ENCODE peak calls at places on chromosomes 5 and 9, in five cellular contexts. One of them, this sample, is unnamed.

GRCh38 chr5:143657814-143658395 is 154.1 kb upstream of the HMHB1 start:
- DNase-seq in GM23248: no peak
- DNase-seq in uterus: no peak
- DNase-seq in effector memory CD4-positive, alpha-beta T cell: no peak
- DNase-seq in CD8-positive, alpha-beta memory T cell: no peak
- DNase-seq in this sample: no peak

GRCh38 chr9:114433086-114433485 is 45.3 kb upstream of the AKNA start:
- DNase-seq in GM23248: no peak
- DNase-seq in uterus: no peak
- DNase-seq in effector memory CD4-positive, alpha-beta T cell: no peak
- DNase-seq in CD8-positive, alpha-beta memory T cell: no peak
- DNase-seq in this sample: no peak

GRCh38 chr9:7910426-7911015 is 110.9 kb upstream of the DMAC1 start:
- DNase-seq in GM23248: no peak
- DNase-seq in uterus: no peak
- DNase-seq in effector memory CD4-positive, alpha-beta T cell: no peak
- DNase-seq in CD8-positive, alpha-beta memory T cell: no peak
- DNase-seq in this sample: no peak

GRCh38 chr9:5629312-5630037 is 568 bp downstream of the RIC1 start:
- DNase-seq in GM23248: peak; percentile 73
- DNase-seq in uterus: no peak
- DNase-seq in effector memory CD4-positive, alpha-beta T cell: peak; percentile 36
- DNase-seq in CD8-positive, alpha-beta memory T cell: peak; percentile 62
- DNase-seq in this sample: peak; percentile 34

GRCh38 chr9:129547869-129548570 is 72.9 kb downstream of the C9orf50 start:
- DNase-seq in GM23248: peak; percentile 40
- DNase-seq in uterus: no peak
- DNase-seq in effector memory CD4-positive, alpha-beta T cell: no peak
- DNase-seq in CD8-positive, alpha-beta memory T cell: no peak
- DNase-seq in this sample: no peak

GRCh38 chr5:179858241-179858585 is 404 bp downstream of the MRNIP start:
- DNase-seq in GM23248: peak; percentile 68
- DNase-seq in uterus: no peak
- DNase-seq in effector memory CD4-positive, alpha-beta T cell: peak; percentile 16
- DNase-seq in CD8-positive, alpha-beta memory T cell: peak; percentile 72
- DNase-seq in this sample: peak; percentile 31

GRCh38 chr5:134133995-134134541 is 19.6 kb downstream of the TCF7 start:
- DNase-seq in GM23248: no peak
- DNase-seq in uterus: peak; percentile 11
- DNase-seq in effector memory CD4-positive, alpha-beta T cell: no peak
- DNase-seq in CD8-positive, alpha-beta memory T cell: peak; percentile 34
- DNase-seq in this sample: peak; percentile 4

GRCh38 chr5:104942735-104943134 is 1380.1 kb upstream of the NUDT12 start:
- DNase-seq in GM23248: no peak
- DNase-seq in uterus: no peak
- DNase-seq in effector memory CD4-positive, alpha-beta T cell: no peak
- DNase-seq in CD8-positive, alpha-beta memory T cell: no peak
- DNase-seq in this sample: no peak

GRCh38 chr5:62152394-62153123 is 153.4 kb upstream of the KIF2A start:
- DNase-seq in GM23248: no peak
- DNase-seq in uterus: no peak
- DNase-seq in effector memory CD4-positive, alpha-beta T cell: no peak
- DNase-seq in CD8-positive, alpha-beta memory T cell: no peak
- DNase-seq in this sample: no peak

GRCh38 chr5:133113331-133114061 is 61.7 kb downstream of the HSPA4 start:
- DNase-seq in GM23248: peak; percentile 63
- DNase-seq in uterus: no peak
- DNase-seq in effector memory CD4-positive, alpha-beta T cell: no peak
- DNase-seq in CD8-positive, alpha-beta memory T cell: no peak
- DNase-seq in this sample: no peak

GRCh38 chr5:179731791-179732411 is 721 bp upstream of the MAML1 start:
- DNase-seq in GM23248: peak; percentile 94
- DNase-seq in uterus: peak; percentile 31
- DNase-seq in effector memory CD4-positive, alpha-beta T cell: peak; percentile 2
- DNase-seq in CD8-positive, alpha-beta memory T cell: peak; percentile 50
- DNase-seq in this sample: no peak

GRCh38 chr5:38681024-38681805 is 124.8 kb upstream of the LIFR start:
- DNase-seq in GM23248: no peak
- DNase-seq in uterus: no peak
- DNase-seq in effector memory CD4-positive, alpha-beta T cell: no peak
- DNase-seq in CD8-positive, alpha-beta memory T cell: no peak
- DNase-seq in this sample: no peak
- H3K4me3 ChIP-seq in GM23248: no peak overlapping the region
- H3K4me3 ChIP-seq in uterus: no peak overlapping the region
- H3K4me3 ChIP-seq in effector memory CD4-positive, alpha-beta T cell: no peak overlapping the region
- H3K4me3 ChIP-seq in CD8-positive, alpha-beta memory T cell: no peak overlapping the region
- H3K4me3 ChIP-seq in this sample: no peak overlapping the region

GRCh38 chr5:141603912-141604311 is 14.9 kb downstream of the DIAPH1 start:
- DNase-seq in GM23248: no peak
- DNase-seq in uterus: no peak
- DNase-seq in effector memory CD4-positive, alpha-beta T cell: no peak
- DNase-seq in CD8-positive, alpha-beta memory T cell: no peak
- DNase-seq in this sample: no peak

GRCh38 chr5:141596867-141597266 is 21.9 kb downstream of the DIAPH1 start:
- DNase-seq in GM23248: no peak
- DNase-seq in uterus: no peak
- DNase-seq in effector memory CD4-positive, alpha-beta T cell: no peak
- DNase-seq in CD8-positive, alpha-beta memory T cell: no peak
- DNase-seq in this sample: no peak

GRCh38 chr5:141597394-141597793 is 21.4 kb downstream of the DIAPH1 start:
- DNase-seq in GM23248: no peak
- DNase-seq in uterus: no peak
- DNase-seq in effector memory CD4-positive, alpha-beta T cell: no peak
- DNase-seq in CD8-positive, alpha-beta memory T cell: no peak
- DNase-seq in this sample: no peak

GRCh38 chr5:141597814-141598213 is 21.0 kb downstream of the DIAPH1 start:
- DNase-seq in GM23248: no peak
- DNase-seq in uterus: no peak
- DNase-seq in effector memory CD4-positive, alpha-beta T cell: no peak
- DNase-seq in CD8-positive, alpha-beta memory T cell: no peak
- DNase-seq in this sample: no peak

GRCh38 chr5:141598389-141599360 is 20.1 kb downstream of the DIAPH1 start:
- DNase-seq in GM23248: peak; percentile 77
- DNase-seq in uterus: no peak
- DNase-seq in effector memory CD4-positive, alpha-beta T cell: no peak
- DNase-seq in CD8-positive, alpha-beta memory T cell: no peak
- DNase-seq in this sample: no peak
- H3K4me1 ChIP-seq in GM23248: peaks cover 24% of the 10 kb centered on the region
- H3K4me1 ChIP-seq in uterus: no peaks in the 10 kb centered on the region
- H3K4me1 ChIP-seq in effector memory CD4-positive, alpha-beta T cell: peaks cover 51% of the 10 kb centered on the region
- H3K4me1 ChIP-seq in CD8-positive, alpha-beta memory T cell: peaks cover 69% of the 10 kb centered on the region
- H3K4me1 ChIP-seq in this sample: no peaks in the 10 kb centered on the region

DNA sequence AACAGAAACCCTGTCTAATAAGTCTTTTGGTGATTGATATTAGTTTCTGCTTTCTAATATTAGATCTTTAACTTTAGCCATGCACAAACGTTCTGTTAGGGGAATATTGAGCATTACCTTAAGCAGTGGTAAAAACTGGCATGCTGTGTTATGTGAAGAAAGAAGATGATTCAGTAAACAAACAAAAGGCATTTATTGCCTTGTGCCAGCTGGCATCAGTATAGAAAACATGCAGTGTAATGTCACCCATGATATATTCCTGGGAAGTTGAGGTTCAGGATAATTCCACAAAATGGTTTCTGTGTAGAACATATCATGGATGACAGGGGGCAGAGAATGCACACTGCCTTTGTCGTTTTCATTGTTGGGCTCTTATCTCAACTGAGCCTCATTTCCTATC is 24.3 kb downstream of the LRRTM2 start:
- DNase-seq in GM23248: peak; percentile 72
- DNase-seq in uterus: no peak
- DNase-seq in effector memory CD4-positive, alpha-beta T cell: no peak
- DNase-seq in CD8-positive, alpha-beta memory T cell: no peak
- DNase-seq in this sample: no peak
- H3K27ac ChIP-seq in GM23248: no peak overlapping the region
- H3K27ac ChIP-seq in uterus: no peak overlapping the region
- H3K27ac ChIP-seq in effector memory CD4-positive, alpha-beta T cell: no peak overlapping the region
- H3K27ac ChIP-seq in CD8-positive, alpha-beta memory T cell: no peak overlapping the region
- H3K27ac ChIP-seq in this sample: no peak overlapping the region

GRCh38 chr9:34809504-34810186 is 99.7 kb upstream of the CCL21 start:
- DNase-seq in GM23248: peak; percentile 42
- DNase-seq in uterus: no peak
- DNase-seq in effector memory CD4-positive, alpha-beta T cell: no peak
- DNase-seq in CD8-positive, alpha-beta memory T cell: no peak
- DNase-seq in this sample: no peak
- H3K4me3 ChIP-seq in GM23248: no peak overlapping the region
- H3K4me3 ChIP-seq in uterus: no peak overlapping the region
- H3K4me3 ChIP-seq in effector memory CD4-positive, alpha-beta T cell: no peak overlapping the region
- H3K4me3 ChIP-seq in CD8-positive, alpha-beta memory T cell: no peak overlapping the region
- H3K4me3 ChIP-seq in this sample: no peak overlapping the region

DNA sequence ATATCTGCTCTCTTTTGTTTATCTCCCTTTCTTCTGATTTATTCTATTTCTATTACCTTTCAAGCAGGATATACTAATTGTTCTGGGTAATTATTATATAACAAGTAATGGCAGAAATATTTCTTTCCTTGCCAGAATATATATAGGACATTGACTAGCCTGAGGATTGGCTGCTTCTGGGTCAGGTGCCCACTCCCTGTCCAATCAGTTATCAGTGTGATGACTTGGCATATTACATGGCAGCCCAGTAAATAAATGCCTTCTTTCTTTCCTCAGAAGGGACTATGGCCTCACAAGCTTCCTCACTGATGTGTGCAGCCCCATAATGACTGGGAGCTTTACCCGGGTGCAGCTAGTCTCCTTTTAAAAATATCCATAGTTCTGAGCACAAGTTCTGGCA is 301.1 kb downstream of the EFNA5 start:
- DNase-seq in GM23248: no peak
- DNase-seq in uterus: no peak
- DNase-seq in effector memory CD4-positive, alpha-beta T cell: no peak
- DNase-seq in CD8-positive, alpha-beta memory T cell: no peak
- DNase-seq in this sample: no peak
- H3K4me1 ChIP-seq in GM23248: no peaks in the 10 kb centered on the region
- H3K4me1 ChIP-seq in uterus: no peaks in the 10 kb centered on the region
- H3K4me1 ChIP-seq in effector memory CD4-positive, alpha-beta T cell: no peaks in the 10 kb centered on the region
- H3K4me1 ChIP-seq in CD8-positive, alpha-beta memory T cell: no peaks in the 10 kb centered on the region
- H3K4me1 ChIP-seq in this sample: no peaks in the 10 kb centered on the region

DNA sequence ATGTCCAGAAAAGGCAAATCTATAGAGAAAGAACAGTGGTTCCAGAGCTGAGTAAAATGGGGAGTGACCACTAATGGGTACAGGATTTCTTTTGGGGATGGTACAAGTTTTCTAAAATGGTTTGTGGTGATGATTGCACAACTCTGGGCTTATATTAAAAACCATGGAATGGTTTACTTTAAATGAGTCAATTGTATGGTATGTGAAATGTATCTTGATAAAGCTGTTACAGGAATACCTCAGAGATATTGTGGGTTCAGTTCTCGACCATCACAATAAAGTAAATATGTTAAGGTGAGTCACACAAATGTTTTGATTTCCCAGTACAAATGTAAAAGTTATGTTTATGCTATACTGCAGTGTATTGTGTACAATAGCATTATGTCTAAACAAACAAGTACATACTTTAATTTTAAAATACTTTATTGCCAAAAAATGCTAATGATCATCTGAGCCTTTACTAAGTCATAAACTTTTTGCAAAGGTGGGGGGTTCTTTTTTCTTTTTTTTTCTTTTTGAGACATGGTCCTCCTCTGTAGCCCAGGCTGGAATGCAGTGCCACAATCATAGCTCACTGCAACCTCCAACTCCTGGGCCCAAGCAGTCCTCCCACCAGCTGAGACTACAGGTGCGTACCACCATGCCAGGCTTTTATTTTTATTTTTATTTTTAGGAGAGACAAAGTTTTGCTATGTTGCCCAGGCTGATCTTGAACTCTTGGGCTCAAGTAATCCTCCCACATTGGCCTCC is 65.9 kb downstream of the SHOC1 start:
- DNase-seq in GM23248: peak; percentile 75
- DNase-seq in uterus: no peak
- DNase-seq in effector memory CD4-positive, alpha-beta T cell: no peak
- DNase-seq in CD8-positive, alpha-beta memory T cell: no peak
- DNase-seq in this sample: no peak
- H3K27ac ChIP-seq in GM23248: peak overlapping the region; percentile 22
- H3K27ac ChIP-seq in uterus: no peak overlapping the region
- H3K27ac ChIP-seq in effector memory CD4-positive, alpha-beta T cell: no peak overlapping the region
- H3K27ac ChIP-seq in CD8-positive, alpha-beta memory T cell: no peak overlapping the region
- H3K27ac ChIP-seq in this sample: no peak overlapping the region

GRCh38 chr9:109781541-109782197 is 1.7 kb downstream of the PALM2AKAP2 start:
- DNase-seq in GM23248: peak; percentile 53
- DNase-seq in uterus: no peak
- DNase-seq in effector memory CD4-positive, alpha-beta T cell: no peak
- DNase-seq in CD8-positive, alpha-beta memory T cell: no peak
- DNase-seq in this sample: no peak
- H3K4me3 ChIP-seq in GM23248: peak overlapping the region; percentile 89
- H3K4me3 ChIP-seq in uterus: peak overlapping the region; percentile 44
- H3K4me3 ChIP-seq in effector memory CD4-positive, alpha-beta T cell: no peak overlapping the region
- H3K4me3 ChIP-seq in CD8-positive, alpha-beta memory T cell: no peak overlapping the region
- H3K4me3 ChIP-seq in this sample: no peak overlapping the region

DNA sequence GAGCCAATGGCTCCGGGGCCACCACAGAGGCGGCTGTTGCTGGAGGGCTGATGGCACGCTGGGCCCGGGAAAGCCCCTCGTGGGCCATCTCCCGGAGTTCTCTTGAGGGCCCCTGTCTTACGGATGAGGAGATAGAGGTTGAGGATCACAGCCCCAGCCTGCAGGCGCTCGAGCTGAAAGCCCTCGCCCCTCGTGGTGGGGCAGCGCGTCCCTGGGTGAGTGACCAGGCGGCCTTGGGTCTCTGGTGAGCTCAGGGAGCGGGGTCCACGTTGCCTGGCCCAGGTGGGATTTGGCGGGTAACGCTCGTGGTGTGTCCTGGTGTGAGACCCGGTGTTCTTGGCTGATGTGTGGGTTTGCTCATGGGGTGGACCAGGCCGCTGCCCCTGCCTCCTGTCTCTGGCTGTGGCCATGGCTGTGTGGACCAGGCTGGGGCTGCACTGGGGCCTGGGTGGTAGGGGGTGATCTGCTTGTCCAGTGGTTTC is 38.9 kb downstream of the RXRA start:
- DNase-seq in GM23248: no peak
- DNase-seq in uterus: no peak
- DNase-seq in effector memory CD4-positive, alpha-beta T cell: no peak
- DNase-seq in CD8-positive, alpha-beta memory T cell: no peak
- DNase-seq in this sample: no peak
- H3K4me1 ChIP-seq in GM23248: peaks cover 31% of the 10 kb centered on the region
- H3K4me1 ChIP-seq in uterus: peaks cover 9% of the 10 kb centered on the region
- H3K4me1 ChIP-seq in effector memory CD4-positive, alpha-beta T cell: peaks cover 4% of the 10 kb centered on the region
- H3K4me1 ChIP-seq in CD8-positive, alpha-beta memory T cell: no peaks in the 10 kb centered on the region
- H3K4me1 ChIP-seq in this sample: peaks cover 6% of the 10 kb centered on the region

GRCh38 chr5:175796536-175797499 is 74.6 kb upstream of the CPLX2 start:
- DNase-seq in GM23248: peak; percentile 94
- DNase-seq in uterus: peak; percentile 38
- DNase-seq in effector memory CD4-positive, alpha-beta T cell: peak; percentile 54
- DNase-seq in CD8-positive, alpha-beta memory T cell: peak; percentile 75
- DNase-seq in this sample: peak; percentile 40

GRCh38 chr5:175800656-175801081 is 70.7 kb upstream of the CPLX2 start:
- DNase-seq in GM23248: peak; percentile 66
- DNase-seq in uterus: no peak
- DNase-seq in effector memory CD4-positive, alpha-beta T cell: no peak
- DNase-seq in CD8-positive, alpha-beta memory T cell: no peak
- DNase-seq in this sample: no peak

GRCh38 chr5:175795959-175796358 is 75.4 kb upstream of the CPLX2 start:
- DNase-seq in GM23248: no peak
- DNase-seq in uterus: no peak
- DNase-seq in effector memory CD4-positive, alpha-beta T cell: no peak
- DNase-seq in CD8-positive, alpha-beta memory T cell: no peak
- DNase-seq in this sample: no peak

GRCh38 chr5:175798626-175799025 is 72.8 kb upstream of the CPLX2 start:
- DNase-seq in GM23248: no peak
- DNase-seq in uterus: no peak
- DNase-seq in effector memory CD4-positive, alpha-beta T cell: no peak
- DNase-seq in CD8-positive, alpha-beta memory T cell: no peak
- DNase-seq in this sample: no peak

GRCh38 chr5:175797521-175798038 is 73.8 kb upstream of the CPLX2 start:
- DNase-seq in GM23248: no peak
- DNase-seq in uterus: no peak
- DNase-seq in effector memory CD4-positive, alpha-beta T cell: no peak
- DNase-seq in CD8-positive, alpha-beta memory T cell: no peak
- DNase-seq in this sample: no peak
- H3K27ac ChIP-seq in GM23248: no peak overlapping the region
- H3K27ac ChIP-seq in uterus: no peak overlapping the region
- H3K27ac ChIP-seq in effector memory CD4-positive, alpha-beta T cell: no peak overlapping the region
- H3K27ac ChIP-seq in CD8-positive, alpha-beta memory T cell: no peak overlapping the region
- H3K27ac ChIP-seq in this sample: no peak overlapping the region

This sample was measured in tibial nerve.